ENCODE peak calls at places on chromosome 1, in seven cellular contexts. K is pancreas, L is fibroblast of lung, Q is IMR-90, H is lung, Y is esophagus squamous epithelium, G is tibial nerve. J is an unnamed sample.

GRCh38 chr1:236350308-236350707 is 43.8 kb upstream of the EDARADD start:
- DNase-seq in K (no peak), Q (no peak), H (no peak), G (no peak), L (no peak), Y (no peak), J (no peak)

GRCh38 chr1:238136265-238136664 is 245.5 kb upstream of the ZP4 start:
- DNase-seq in L (no peak), G (no peak), H (no peak), Q (no peak), K (no peak), Y (no peak), J (no peak)

GRCh38 chr1:183911285-183911684 is 106.4 kb downstream of the RGL1 start:
- DNase-seq in H (no peak), L (no peak), Q (no peak), Y (no peak), K (no peak), G (no peak), J (no peak)

GRCh38 chr1:93779540-93780121 is 98.0 kb upstream of the BCAR3 start:
- DNase-seq in K (no peak), G (no peak), H (no peak), L (peak; percentile 95), Q (peak; percentile 92), Y (no peak), J (no peak)

GRCh38 chr1:27872059-27872801 is at the start of gene THEMIS2:
- DNase-seq in K (peak; percentile 38), H (peak; percentile 61), L (peak; percentile 33), Q (no peak), Y (no peak), G (no peak), J (peak; percentile 75)

GRCh38 chr1:235902638-235903542 is 36.2 kb upstream of the LYST start:
- DNase-seq in H (peak; percentile 83), G (no peak), K (no peak), Q (peak; percentile 44), Y (no peak), L (peak; percentile 86), J (no peak)

GRCh38 chr1:159829822-159830455 is 3.3 kb downstream of the SLAMF8 start:
- DNase-seq in H (no peak), K (no peak), Q (peak; percentile 81), Y (no peak), L (peak; percentile 79), G (no peak), J (peak; percentile 36)

GRCh38 chr1:226631229-226632000 is 82.9 kb downstream of the STUM start:
- DNase-seq in H (no peak), G (no peak), L (no peak), Q (no peak), K (no peak), Y (no peak), J (no peak)

GRCh38 chr1:28887418-28887834 is 26.9 kb upstream of the EPB41 start:
- DNase-seq in Y (no peak), H (no peak), G (no peak), L (no peak), K (peak; percentile 45), Q (no peak), J (peak; percentile 18)

GRCh38 chr1:189764391-189765320 is 713.0 kb downstream of the BRINP3 start:
- DNase-seq in K (no peak), Y (no peak), G (no peak), Q (no peak), H (no peak), L (no peak), J (no peak)
- H3K27ac ChIP-seq in K (no peak overlapping the region), Y (no peak overlapping the region), G (no peak overlapping the region), Q (no peak overlapping the region), H (no peak overlapping the region), L (no peak overlapping the region), J (no peak overlapping the region)

GRCh38 chr1:245087723-245088122 is 67.1 kb upstream of the KIF26B start:
- DNase-seq in G (no peak), H (no peak), Y (no peak), L (no peak), Q (no peak), K (no peak), J (no peak)

GRCh38 chr1:245086389-245086969 is 68.3 kb upstream of the KIF26B start:
- DNase-seq in Q (peak; percentile 80), Y (no peak), G (no peak), L (peak; percentile 73), H (no peak), K (no peak), J (no peak)

GRCh38 chr1:245090491-245091090 is 64.2 kb upstream of the KIF26B start:
- DNase-seq in Y (no peak), K (no peak), L (peak; percentile 62), G (no peak), H (no peak), Q (no peak), J (no peak)

GRCh38 chr1:245084551-245084950 is 70.2 kb upstream of the KIF26B start:
- DNase-seq in L (peak; percentile 72), Y (no peak), G (no peak), H (no peak), Q (peak; percentile 49), K (no peak), J (no peak)

GRCh38 chr1:245085508-245086095 is 69.2 kb upstream of the KIF26B start:
- DNase-seq in K (no peak), L (peak; percentile 99), G (no peak), Y (no peak), Q (peak; percentile 97), H (peak; percentile 36), J (no peak)
- H3K27ac ChIP-seq in K (no peak overlapping the region), L (peak overlapping the region; percentile 74), G (no peak overlapping the region), Y (no peak overlapping the region), Q (peak overlapping the region; percentile 85), H (no peak overlapping the region), J (no peak overlapping the region)

GRCh38 chr1:234244482-234244881 is 128.8 kb upstream of the COA6 start:
- DNase-seq in L (no peak), K (no peak), Q (no peak), H (no peak), Y (no peak), G (no peak), J (no peak)
- H3K27ac ChIP-seq in L (no peak overlapping the region), K (no peak overlapping the region), Q (no peak overlapping the region), H (no peak overlapping the region), Y (no peak overlapping the region), G (no peak overlapping the region), J (no peak overlapping the region)

GRCh38 chr1:229691362-229691761 is 65.3 kb downstream of the URB2 start:
- DNase-seq in K (no peak), L (no peak), Y (no peak), Q (no peak), G (no peak), H (no peak), J (no peak)

GRCh38 chr1:229693124-229693523 is 67.1 kb downstream of the URB2 start:
- DNase-seq in Y (no peak), H (no peak), L (no peak), G (no peak), K (no peak), Q (no peak), J (no peak)

GRCh38 chr1:229690662-229691061 is 64.6 kb downstream of the URB2 start:
- DNase-seq in Y (no peak), H (no peak), L (no peak), K (no peak), G (no peak), Q (no peak), J (no peak)

GRCh38 chr1:229696385-229696784 is 70.3 kb downstream of the URB2 start:
- DNase-seq in H (no peak), Q (no peak), Y (no peak), L (no peak), K (no peak), G (no peak), J (no peak)

DNA sequence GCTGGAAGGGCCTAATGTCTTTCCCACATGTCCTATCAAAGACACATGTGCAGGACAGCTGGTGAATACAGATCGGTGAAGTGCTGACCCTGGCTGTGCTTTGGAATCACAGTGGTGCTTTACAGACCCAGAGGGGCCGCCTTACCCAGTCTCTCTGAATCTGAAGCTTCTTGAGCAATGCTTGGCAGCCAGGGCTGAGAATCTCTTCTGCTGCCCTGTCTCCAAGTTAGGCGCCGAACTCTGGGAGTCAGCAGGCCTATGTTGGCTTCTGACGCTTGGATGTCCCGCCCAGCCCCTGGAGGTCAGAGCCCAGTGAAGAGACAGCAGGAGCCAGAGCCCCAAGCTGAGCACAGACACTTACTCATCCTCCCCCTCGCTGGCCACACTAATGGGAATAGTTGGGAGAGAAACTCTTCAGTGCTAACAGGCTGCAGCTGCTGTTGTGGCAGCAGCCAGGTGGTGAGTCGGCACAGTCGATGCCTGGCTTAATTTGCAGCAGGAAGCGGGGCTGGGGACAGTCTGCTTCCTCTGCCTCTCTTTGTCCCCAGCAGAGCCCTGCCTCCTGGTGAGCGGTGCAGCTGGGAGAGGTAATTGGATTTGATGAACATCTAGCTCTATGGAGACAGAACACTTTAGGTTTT is 68.1 kb downstream of the URB2 start:
- DNase-seq in G (peak; percentile 78), H (peak; percentile 65), K (peak; percentile 15), Q (peak; percentile 81), L (peak; percentile 86), Y (no peak), J (peak; percentile 83)
- H3K27ac ChIP-seq in G (no peak overlapping the region), H (no peak overlapping the region), K (no peak overlapping the region), Q (no peak overlapping the region), L (no peak overlapping the region), Y (no peak overlapping the region), J (peak overlapping the region; percentile 67)

J was measured in left ventricle myocardium inferior.